ENCODE peak calls at places on chromosomes 7 and 10, in four cellular contexts. H is gastroesophageal sphincter, S is left lobe of liver, J is lower lobe of right lung. L is an unnamed sample.
A peak's percentile ranks its signal among the peaks of the same experiment; 100 is the strongest.

GRCh38 chr10:10860455-10860976 is 157.2 kb upstream of the CELF2 start:
- ATAC-seq in H (no peak), S (no peak), J (no peak), L (no peak)

GRCh38 chr10:60652628-60653027 is 125.7 kb upstream of the CDK1 start:
- ATAC-seq in H (no peak), S (no peak), J (no peak), L (peak; percentile 96)

GRCh38 chr7:73376671-73377412 is 48.9 kb downstream of the FKBP6 start:
- ATAC-seq in H (no peak), S (no peak), J (peak; percentile 23), L (no peak)

GRCh38 chr7:115559877-115560276 is 470.7 kb downstream of the TFEC start:
- ATAC-seq in H (no peak), S (no peak), J (no peak), L (no peak)

GRCh38 chr7:99293650-99294049 is 21.0 kb downstream of the MYH16 start:
- ATAC-seq in H (no peak), S (no peak), J (no peak), L (no peak)

GRCh38 chr7:49852619-49853462 is 79.4 kb downstream of the VWC2 start:
- ATAC-seq in H (peak; percentile 33), S (peak; percentile 93), J (peak; percentile 59), L (no peak)

GRCh38 chr7:135236727-135237126 is 3.1 kb downstream of the STRA8 start:
- ATAC-seq in H (no peak), S (no peak), J (no peak), L (peak; percentile 65)

GRCh38 chr7:155862088-155862487 is 49.8 kb upstream of the SHH start:
- ATAC-seq in H (no peak), S (no peak), J (no peak), L (no peak)

GRCh38 chr7:140155428-140155827 is 21.4 kb downstream of the KDM7A start:
- ATAC-seq in H (no peak), S (peak; percentile 77), J (no peak), L (no peak)

GRCh38 chr10:79159785-79160184 is 91.0 kb downstream of the ZMIZ1 start:
- ATAC-seq in H (peak; percentile 37), S (peak; percentile 23), J (no peak), L (no peak)

GRCh38 chr7:158263964-158264748 is 323.5 kb downstream of the PTPRN2 start:
- ATAC-seq in H (no peak), S (peak; percentile 92), J (no peak), L (no peak)

GRCh38 chr10:102133373-102134195 is 744 bp downstream of the PPRC1 start:
- ATAC-seq in H (peak; percentile 16), S (peak; percentile 29), J (peak; percentile 57), L (peak; percentile 51)

GRCh38 chr7:116582164-116582732 is 57.4 kb downstream of the CAV1 start:
- ATAC-seq in H (no peak), S (no peak), J (no peak), L (no peak)

GRCh38 chr7:4700577-4701235 is 18.6 kb downstream of the FOXK1 start:
- ATAC-seq in H (peak; percentile 68), S (peak; percentile 11), J (peak; percentile 36), L (no peak)

GRCh38 chr10:91974960-91975359 is 51.4 kb downstream of the BTAF1 start:
- ATAC-seq in H (no peak), S (no peak), J (no peak), L (no peak)

GRCh38 chr7:18675579-18675978 is 180.0 kb downstream of the HDAC9 start:
- ATAC-seq in H (no peak), S (no peak), J (no peak), L (no peak)

GRCh38 chr10:11838298-11838852 is 15.2 kb downstream of the PROSER2 start:
- ATAC-seq in H (no peak), S (peak; percentile 45), J (no peak), L (no peak)

GRCh38 chr7:106337754-106338153 is 53.0 kb upstream of the NAMPT start:
- ATAC-seq in H (no peak), S (no peak), J (no peak), L (no peak)

GRCh38 chr7:108227360-108227749 is 97.2 kb upstream of the LAMB4 start:
- ATAC-seq in H (no peak), S (no peak), J (no peak), L (no peak)

GRCh38 chr7:106042196-106042611 is 69.9 kb downstream of the SYPL1 start:
- ATAC-seq in H (no peak), S (peak; percentile 24), J (no peak), L (no peak)

GRCh38 chr10:93124580-93125318 is 51.1 kb downstream of the CYP26A1 start:
- ATAC-seq in H (no peak), S (no peak), J (no peak), L (peak; percentile 77)

GRCh38 chr7:34362621-34363020 is 295.4 kb upstream of the NPSR1 start:
- ATAC-seq in H (no peak), S (no peak), J (no peak), L (no peak)

GRCh38 chr7:34312624-34313023 is 345.4 kb upstream of the NPSR1 start:
- ATAC-seq in H (no peak), S (no peak), J (no peak), L (no peak)

GRCh38 chr7:133436014-133436428 is 183.1 kb downstream of the EXOC4 start:
- ATAC-seq in H (no peak), S (no peak), J (no peak), L (no peak)

GRCh38 chr10:52965938-52966401 is 193.4 kb upstream of the MBL2 start:
- ATAC-seq in H (no peak), S (peak; percentile 10), J (no peak), L (peak; percentile 97)

GRCh38 chr10:114340816-114341215 is 63.5 kb downstream of the AFAP1L2 start:
- ATAC-seq in H (no peak), S (no peak), J (peak; percentile 25), L (no peak)

GRCh38 chr10:31017534-31018361 is 13.9 kb downstream of the ZNF438 start:
- ATAC-seq in H (no peak), S (no peak), J (no peak), L (no peak)

GRCh38 chr7:102093599-102094001 is 193.1 kb upstream of the SH2B2 start:
- ATAC-seq in H (no peak), S (no peak), J (no peak), L (no peak)

L was measured in stimulated activated memory B cell treated with anti-CD40 and anti-IgM and Interleukin-4, amounts not matched to agents 10 μg/mL and 1 μg/mL and 100 μg/mL, for 72 hours.